ENCODE peak calls at places on chromosome 21, in seven cellular contexts. One of them, this sample, is unnamed.
A peak's percentile ranks its signal among the peaks of the same experiment; 100 is the strongest.

GRCh38 chr21:26448751-26449150 is 124.3 kb downstream of the CYYR1 start:
- DNase-seq in mucosa of descending colon: no peak
- DNase-seq in A549: no peak
- DNase-seq in OCI-LY7: no peak
- DNase-seq in left lung: no peak
- DNase-seq in heart right ventricle: no peak
- DNase-seq in spleen: no peak
- DNase-seq in this sample: no peak

GRCh38 chr21:15849161-15849560 is 119.4 kb downstream of the USP25 start:
- DNase-seq in A549: no peak
- DNase-seq in left lung: no peak
- DNase-seq in heart right ventricle: no peak
- DNase-seq in spleen: no peak
- DNase-seq in mucosa of descending colon: no peak
- DNase-seq in OCI-LY7: no peak
- DNase-seq in this sample: no peak

GRCh38 chr21:23968722-23969647 is 1638.3 kb downstream of the MRPL39 start:
- DNase-seq in heart right ventricle: no peak
- DNase-seq in mucosa of descending colon: no peak
- DNase-seq in spleen: peak; percentile 88
- DNase-seq in OCI-LY7: peak; percentile 8
- DNase-seq in A549: peak; percentile 4
- DNase-seq in left lung: no peak
- DNase-seq in this sample: no peak

GRCh38 chr21:34061983-34062382 is 11.4 kb upstream of the MRPS6 start:
- DNase-seq in spleen: no peak
- DNase-seq in A549: peak; percentile 27
- DNase-seq in left lung: no peak
- DNase-seq in heart right ventricle: no peak
- DNase-seq in mucosa of descending colon: no peak
- DNase-seq in OCI-LY7: peak; percentile 63
- DNase-seq in this sample: no peak

GRCh38 chr21:38837806-38838461 is 32.2 kb downstream of the ETS2 start:
- DNase-seq in mucosa of descending colon: no peak
- DNase-seq in OCI-LY7: no peak
- DNase-seq in spleen: no peak
- DNase-seq in heart right ventricle: no peak
- DNase-seq in A549: no peak
- DNase-seq in left lung: no peak
- DNase-seq in this sample: no peak

GRCh38 chr21:33133912-33134311 is 64.0 kb downstream of the OLIG1 start:
- DNase-seq in left lung: no peak
- DNase-seq in A549: no peak
- DNase-seq in OCI-LY7: no peak
- DNase-seq in spleen: no peak
- DNase-seq in heart right ventricle: no peak
- DNase-seq in mucosa of descending colon: no peak
- DNase-seq in this sample: no peak

GRCh38 chr21:29384608-29385359 is 86.1 kb downstream of the BACH1 start:
- DNase-seq in mucosa of descending colon: no peak
- DNase-seq in left lung: no peak
- DNase-seq in spleen: no peak
- DNase-seq in heart right ventricle: no peak
- DNase-seq in A549: no peak
- DNase-seq in OCI-LY7: no peak
- DNase-seq in this sample: no peak

GRCh38 chr21:30153697-30154340 is 12.8 kb downstream of the CLDN17 start:
- DNase-seq in left lung: no peak
- DNase-seq in heart right ventricle: no peak
- DNase-seq in A549: no peak
- DNase-seq in OCI-LY7: no peak
- DNase-seq in spleen: no peak
- DNase-seq in mucosa of descending colon: no peak
- DNase-seq in this sample: no peak

GRCh38 chr21:22200378-22201092 is 1202.3 kb downstream of the NCAM2 start:
- DNase-seq in left lung: no peak
- DNase-seq in OCI-LY7: no peak
- DNase-seq in spleen: no peak
- DNase-seq in heart right ventricle: no peak
- DNase-seq in mucosa of descending colon: no peak
- DNase-seq in A549: no peak
- DNase-seq in this sample: no peak

DNA sequence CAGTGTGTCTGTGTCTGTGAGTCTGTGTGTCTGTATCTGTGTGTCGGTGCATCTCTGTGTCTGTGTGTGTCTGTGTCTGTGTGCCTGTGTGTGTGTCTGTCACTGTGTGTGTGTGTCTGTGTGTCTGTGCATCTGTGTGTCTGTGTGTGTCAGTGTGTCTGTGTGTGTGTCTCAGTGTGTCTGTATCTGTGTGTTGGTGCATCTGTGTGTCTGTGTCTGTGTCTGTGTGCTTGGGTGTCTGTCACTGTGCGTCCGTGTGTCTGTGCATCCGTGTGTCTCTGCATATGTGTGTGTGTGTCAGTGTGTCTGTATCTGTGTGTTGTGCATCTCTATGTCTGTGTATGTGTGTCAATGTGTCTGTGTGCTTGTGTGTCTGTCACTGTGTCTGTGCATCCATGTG is 44.7 kb upstream of the POFUT2 start:
- DNase-seq in OCI-LY7: no peak
- DNase-seq in A549: no peak
- DNase-seq in spleen: peak; percentile 5
- DNase-seq in heart right ventricle: no peak
- DNase-seq in mucosa of descending colon: no peak
- DNase-seq in left lung: no peak
- DNase-seq in this sample: no peak
- H3K4me3 ChIP-seq in OCI-LY7: no peak overlapping the region
- H3K4me3 ChIP-seq in A549: no peak overlapping the region
- H3K4me3 ChIP-seq in spleen: no peak overlapping the region
- H3K4me3 ChIP-seq in heart right ventricle: no peak overlapping the region
- H3K4me3 ChIP-seq in mucosa of descending colon: no peak overlapping the region
- H3K4me3 ChIP-seq in left lung: no peak overlapping the region
- H3K4me3 ChIP-seq in this sample: no peak overlapping the region

DNA sequence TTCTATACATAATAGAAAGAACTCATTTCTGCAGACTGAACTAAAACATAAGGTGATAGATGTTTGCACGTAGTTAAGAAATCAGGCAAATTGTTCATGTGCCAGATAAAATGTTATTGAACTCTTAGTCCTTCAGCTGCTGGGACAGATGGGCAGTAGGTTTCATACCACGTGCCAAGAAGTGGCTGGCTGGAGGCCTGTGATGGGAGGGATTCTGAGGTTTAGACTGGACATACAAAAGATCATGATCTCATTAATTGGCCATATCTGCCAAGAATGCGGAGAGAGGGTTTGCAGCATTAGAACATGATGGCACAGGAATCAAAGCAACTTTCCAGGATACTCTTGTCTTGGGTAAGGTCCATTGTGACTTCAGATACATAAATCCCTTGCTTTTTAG is 53.9 kb downstream of the DSCAM start:
- DNase-seq in OCI-LY7: no peak
- DNase-seq in mucosa of descending colon: no peak
- DNase-seq in left lung: no peak
- DNase-seq in A549: no peak
- DNase-seq in heart right ventricle: no peak
- DNase-seq in spleen: no peak
- DNase-seq in this sample: peak; percentile 19
- H3K4me3 ChIP-seq in OCI-LY7: no peak overlapping the region
- H3K4me3 ChIP-seq in mucosa of descending colon: no peak overlapping the region
- H3K4me3 ChIP-seq in left lung: no peak overlapping the region
- H3K4me3 ChIP-seq in A549: no peak overlapping the region
- H3K4me3 ChIP-seq in heart right ventricle: no peak overlapping the region
- H3K4me3 ChIP-seq in spleen: no peak overlapping the region
- H3K4me3 ChIP-seq in this sample: no peak overlapping the region

GRCh38 chr21:42507418-42507817 is 6.2 kb upstream of the SLC37A1 start:
- DNase-seq in spleen: no peak
- DNase-seq in mucosa of descending colon: no peak
- DNase-seq in left lung: no peak
- DNase-seq in A549: no peak
- DNase-seq in heart right ventricle: no peak
- DNase-seq in OCI-LY7: no peak
- DNase-seq in this sample: no peak

GRCh38 chr21:42505090-42505726 is 8.4 kb upstream of the SLC37A1 start:
- DNase-seq in OCI-LY7: peak; percentile 65
- DNase-seq in spleen: no peak
- DNase-seq in left lung: no peak
- DNase-seq in mucosa of descending colon: no peak
- DNase-seq in heart right ventricle: no peak
- DNase-seq in A549: no peak
- DNase-seq in this sample: no peak

GRCh38 chr21:42500225-42500624 is 4.2 kb upstream of the RSPH1 start:
- DNase-seq in heart right ventricle: no peak
- DNase-seq in mucosa of descending colon: no peak
- DNase-seq in left lung: no peak
- DNase-seq in A549: no peak
- DNase-seq in spleen: no peak
- DNase-seq in OCI-LY7: no peak
- DNase-seq in this sample: no peak

GRCh38 chr21:42500736-42501135 is 4.7 kb upstream of the RSPH1 start:
- DNase-seq in A549: no peak
- DNase-seq in spleen: no peak
- DNase-seq in heart right ventricle: no peak
- DNase-seq in OCI-LY7: no peak
- DNase-seq in mucosa of descending colon: no peak
- DNase-seq in left lung: no peak
- DNase-seq in this sample: no peak

DNA sequence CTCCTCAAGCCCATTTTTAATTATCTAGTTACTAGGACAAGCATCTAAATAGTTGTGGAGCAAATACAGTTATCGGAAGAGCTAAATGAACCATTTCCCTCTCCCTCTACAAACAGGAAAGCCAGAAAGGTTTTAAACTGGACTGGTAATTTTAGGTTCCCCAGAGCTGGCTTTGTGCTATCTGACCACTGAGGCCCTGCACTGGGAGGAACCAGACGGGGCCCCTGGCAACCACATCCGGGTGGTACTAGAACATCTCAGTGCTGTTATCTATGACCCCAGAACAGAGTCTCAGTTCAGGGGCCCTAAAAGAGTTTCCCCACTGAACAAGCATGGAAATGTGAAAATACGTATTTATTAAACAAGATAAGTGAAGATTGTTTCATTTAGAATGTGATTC is 7.7 kb upstream of the RSPH1 start:
- DNase-seq in heart right ventricle: no peak
- DNase-seq in left lung: no peak
- DNase-seq in OCI-LY7: no peak
- DNase-seq in spleen: no peak
- DNase-seq in A549: no peak
- DNase-seq in mucosa of descending colon: no peak
- DNase-seq in this sample: no peak
- H3K4me3 ChIP-seq in heart right ventricle: no peak overlapping the region
- H3K4me3 ChIP-seq in left lung: no peak overlapping the region
- H3K4me3 ChIP-seq in OCI-LY7: no peak overlapping the region
- H3K4me3 ChIP-seq in spleen: no peak overlapping the region
- H3K4me3 ChIP-seq in A549: no peak overlapping the region
- H3K4me3 ChIP-seq in mucosa of descending colon: no peak overlapping the region
- H3K4me3 ChIP-seq in this sample: no peak overlapping the region

DNA sequence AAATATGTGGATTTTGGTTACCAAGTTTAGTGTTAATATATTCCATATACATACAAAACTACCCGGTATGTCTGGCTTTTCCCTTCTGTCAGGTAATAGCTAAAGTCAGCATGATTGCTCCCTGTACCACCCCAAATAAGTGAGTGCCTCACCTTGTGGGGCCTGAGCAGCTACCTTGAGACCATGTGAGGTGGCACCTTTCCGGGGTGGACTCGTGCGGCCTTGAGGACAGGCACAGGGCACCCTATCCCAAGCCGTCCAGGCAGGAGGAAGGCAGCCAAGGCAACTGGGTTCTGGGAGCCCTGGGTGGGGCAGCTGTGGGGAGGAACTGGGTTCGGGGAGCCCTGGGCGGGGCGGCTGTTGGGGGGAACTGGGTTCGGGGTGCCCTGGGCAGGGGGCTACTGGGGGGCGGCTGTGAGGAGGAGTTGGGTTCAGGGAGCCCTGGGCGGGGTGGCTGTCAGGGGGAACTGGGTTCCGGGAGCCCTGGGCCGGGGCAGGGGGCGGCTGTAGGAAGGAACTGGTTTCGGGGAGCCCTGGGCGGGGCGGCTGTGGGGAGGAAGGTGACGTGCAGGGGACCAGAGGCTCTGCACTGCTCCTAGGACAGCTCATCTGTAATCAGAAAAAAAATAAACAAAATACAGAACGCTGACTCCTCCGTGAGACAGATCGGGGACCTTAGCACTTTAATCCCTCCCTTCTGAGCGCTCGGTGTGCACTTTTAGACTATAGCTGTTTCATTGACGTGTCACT is 63.3 kb downstream of the POFUT2 start:
- DNase-seq in A549: no peak
- DNase-seq in heart right ventricle: no peak
- DNase-seq in OCI-LY7: no peak
- DNase-seq in spleen: no peak
- DNase-seq in left lung: no peak
- DNase-seq in mucosa of descending colon: peak; percentile 74
- DNase-seq in this sample: no peak
- H3K4me3 ChIP-seq in A549: no peak overlapping the region
- H3K4me3 ChIP-seq in heart right ventricle: no peak overlapping the region
- H3K4me3 ChIP-seq in OCI-LY7: no peak overlapping the region
- H3K4me3 ChIP-seq in spleen: no peak overlapping the region
- H3K4me3 ChIP-seq in left lung: no peak overlapping the region
- H3K4me3 ChIP-seq in mucosa of descending colon: no peak overlapping the region
- H3K4me3 ChIP-seq in this sample: no peak overlapping the region

DNA sequence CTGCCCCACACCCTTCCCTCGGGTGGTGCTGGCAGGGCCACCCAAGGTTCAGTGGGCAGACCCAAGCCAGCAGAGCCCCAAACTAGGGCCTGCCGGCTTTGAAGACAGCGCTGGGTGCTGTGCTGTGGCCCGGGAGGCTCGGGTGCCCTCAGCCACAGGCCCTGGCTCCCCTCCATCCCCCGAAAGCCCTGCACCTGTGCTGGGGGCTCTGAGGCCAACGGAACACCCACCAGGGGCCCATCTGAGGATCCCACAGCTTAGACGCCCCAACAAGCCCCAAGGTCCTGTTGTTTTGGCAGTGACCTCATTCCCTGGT is 8.6 kb downstream of the ITGB2 start:
- DNase-seq in heart right ventricle: no peak
- DNase-seq in mucosa of descending colon: no peak
- DNase-seq in spleen: peak; percentile 90
- DNase-seq in OCI-LY7: no peak
- DNase-seq in A549: no peak
- DNase-seq in left lung: peak; percentile 74
- DNase-seq in this sample: no peak
- H3K4me3 ChIP-seq in heart right ventricle: no peak overlapping the region
- H3K4me3 ChIP-seq in mucosa of descending colon: no peak overlapping the region
- H3K4me3 ChIP-seq in spleen: no peak overlapping the region
- H3K4me3 ChIP-seq in OCI-LY7: no peak overlapping the region
- H3K4me3 ChIP-seq in A549: no peak overlapping the region
- H3K4me3 ChIP-seq in left lung: peak overlapping the region; percentile 25
- H3K4me3 ChIP-seq in this sample: peak overlapping the region; percentile 22

GRCh38 chr21:31176080-31176551 is 137.8 kb upstream of the KRTAP19-8 start:
- DNase-seq in spleen: no peak
- DNase-seq in mucosa of descending colon: no peak
- DNase-seq in A549: no peak
- DNase-seq in heart right ventricle: no peak
- DNase-seq in left lung: no peak
- DNase-seq in OCI-LY7: no peak
- DNase-seq in this sample: no peak
- H3K4me3 ChIP-seq in spleen: no peak overlapping the region
- H3K4me3 ChIP-seq in mucosa of descending colon: no peak overlapping the region
- H3K4me3 ChIP-seq in A549: no peak overlapping the region
- H3K4me3 ChIP-seq in heart right ventricle: no peak overlapping the region
- H3K4me3 ChIP-seq in left lung: no peak overlapping the region
- H3K4me3 ChIP-seq in OCI-LY7: no peak overlapping the region
- H3K4me3 ChIP-seq in this sample: no peak overlapping the region

This sample was measured in breast epithelium.